ENCODE peak calls at places on chromosomes 12 and 14, in four cellular contexts. J is Karpas-422, Q is NCI-H748 treated with DMSO at 0.1 percent for 48 hours, I is EL. L is an unnamed sample.

GRCh38 chr12:116092776-116093175 is 184.7 kb downstream of the MED13L start:
- DNase-seq in J (no peak), Q (no peak), I (no peak), L (no peak)

GRCh38 chr12:51395283-51396230 is 4.4 kb upstream of the GALNT6 start:
- DNase-seq in J (no peak), Q (no peak), I (no peak), L (no peak)

GRCh38 chr12:84131076-84131475 is 781.5 kb downstream of the SLC6A15 start:
- DNase-seq in J (no peak), Q (no peak), I (peak), L (no peak)

GRCh38 chr14:37901978-37902377 is 305.7 kb upstream of the SSTR1 start:
- DNase-seq in J (no peak), Q (no peak), I (peak), L (no peak)

GRCh38 chr12:66365718-66366485 is 63.6 kb downstream of the HELB start:
- DNase-seq in J (no peak), Q (no peak), I (peak), L (no peak)

GRCh38 chr12:56032006-56032405 is 9.7 kb upstream of the RPS26 start:
- DNase-seq in J (peak), Q (no peak), I (no peak), L (no peak)

GRCh38 chr12:103928736-103929050 is 1.5 kb upstream of the HSP90B1 start:
- DNase-seq in J (peak), Q (no peak), I (no peak), L (no peak)

GRCh38 chr12:52971701-52972329 is 22.9 kb downstream of the KRT18 start:
- DNase-seq in J (no peak), Q (no peak), I (peak), L (no peak)

GRCh38 chr14:74846968-74847549 is 28.9 kb downstream of the PROX2 start:
- DNase-seq in J (no peak), Q (no peak), I (peak), L (no peak)

GRCh38 chr14:63853831-63854293 is 1.1 kb downstream of the SYNE2 start:
- DNase-seq in J (peak), Q (peak), I (peak), L (peak)

GRCh38 chr14:93941293-93941910 is 14.3 kb downstream of the FAM181A start:
- DNase-seq in J (no peak), Q (peak), I (peak), L (peak)

GRCh38 chr12:3341594-3341993 is 149.4 kb upstream of the PRMT8 start:
- DNase-seq in J (no peak), Q (no peak), I (no peak), L (peak)

GRCh38 chr12:77667101-77667500 is 163.6 kb upstream of the NAV3 start:
- DNase-seq in J (no peak), Q (no peak), I (peak), L (no peak)

GRCh38 chr12:116528067-116528466 is 31.1 kb upstream of the MAP1LC3B2 start:
- DNase-seq in J (no peak), Q (no peak), I (peak), L (no peak)

GRCh38 chr14:30299915-30300314 is 259.0 kb upstream of the G2E3 start:
- DNase-seq in J (no peak), Q (no peak), I (no peak), L (no peak)

GRCh38 chr14:89212386-89213235 is 204.4 kb downstream of the FOXN3 start:
- DNase-seq in J (no peak), Q (no peak), I (no peak), L (peak)

GRCh38 chr12:32611986-32612385 is 67.1 kb upstream of the DNM1L start:
- DNase-seq in J (no peak), Q (no peak), I (no peak), L (no peak)

GRCh38 chr12:16492240-16492639 is 113.7 kb downstream of the LMO3 start:
- DNase-seq in J (no peak), Q (no peak), I (no peak), L (no peak)

GRCh38 chr14:64971452-64971889 is 665 bp downstream of the RAB15 start:
- DNase-seq in J (no peak), Q (no peak), I (no peak), L (no peak)

GRCh38 chr12:125652689-125653088 is 587.5 kb downstream of the AACS start:
- DNase-seq in J (no peak), Q (no peak), I (no peak), L (no peak)

GRCh38 chr12:100186071-100186470 is 14.5 kb upstream of the ACTR6 start:
- DNase-seq in J (no peak), Q (no peak), I (no peak), L (no peak)

GRCh38 chr12:108602209-108602705 is 4.4 kb upstream of the TMEM119 start:
- DNase-seq in J (no peak), Q (no peak), I (no peak), L (no peak)

GRCh38 chr14:67999290-67999689 is 179.7 kb downstream of the RAD51B start:
- DNase-seq in J (no peak), Q (no peak), I (peak), L (no peak)

GRCh38 chr14:69464829-69465228 is 19.7 kb upstream of the PLEKHD1 start:
- DNase-seq in J (no peak), Q (no peak), I (peak), L (no peak)

GRCh38 chr14:36910578-36910977 is 248.9 kb downstream of the PAX9 start:
- DNase-seq in J (peak), Q (no peak), I (no peak), L (no peak)